ENCODE peak calls at places on chromosome 11, in ten cellular contexts. B is K562, H is adrenal gland, J is transverse colon, Q is thyroid gland, E is tibial nerve, P is sigmoid colon, V is uterus, Y is IMR-90, M is body of pancreas. A is an unnamed sample. For H3K4me1, the result is how much of the 10 kb centered on the place peaks cover.

GRCh38 chr11:28231475-28231874 is 123.3 kb downstream of the METTL15 start:
- DNase-seq in B (no peak), H (no peak), J (no peak), Q (no peak), E (no peak), P (no peak), V (no peak), Y (peak), M (no peak), A (no peak)

GRCh38 chr11:102286292-102286691 is 31.0 kb upstream of the BIRC3 start:
- DNase-seq in B (no peak), H (no peak), J (no peak), Q (no peak), E (no peak), P (no peak), V (no peak), Y (no peak), M (no peak), A (no peak)

GRCh38 chr11:118524757-118525465 is 2.4 kb upstream of the TTC36 start:
- DNase-seq in B (no peak), H (no peak), J (no peak), Q (no peak), E (no peak), P (no peak), V (no peak), Y (no peak), M (no peak), A (no peak)

GRCh38 chr11:116243975-116244374 is 528.8 kb downstream of the BUD13 start:
- DNase-seq in B (no peak), H (no peak), J (no peak), Q (no peak), E (no peak), P (no peak), V (no peak), Y (no peak), M (no peak), A (no peak)

GRCh38 chr11:82043316-82043715 is 690.3 kb downstream of the FAM181B start:
- DNase-seq in B (no peak), H (no peak), J (no peak), Q (no peak), E (no peak), P (no peak), V (no peak), Y (no peak), M (no peak), A (no peak)

GRCh38 chr11:65524747-65525658 is at the start of gene SCYL1:
- DNase-seq in B (peak), H (peak), J (peak), Q (peak), E (peak), P (peak), V (peak), Y (peak), M (peak), A (peak)

GRCh38 chr11:86972734-86973133 is 17.5 kb upstream of the FZD4 start:
- DNase-seq in B (no peak), H (no peak), J (no peak), Q (no peak), E (no peak), P (no peak), V (no peak), Y (no peak), M (no peak), A (no peak)

GRCh38 chr11:84719935-84720577 is 907.1 kb downstream of the DLG2 start:
- DNase-seq in B (no peak), H (peak), J (peak), Q (peak), E (no peak), P (no peak), V (no peak), Y (no peak), M (peak), A (no peak)

GRCh38 chr11:6319879-6320410 is 356 bp downstream of the CAVIN3 start:
- DNase-seq in B (peak), H (peak), J (peak), Q (peak), E (peak), P (peak), V (peak), Y (peak), M (peak), A (peak)

GRCh38 chr11:112776834-112777793 is 184.1 kb upstream of the NCAM1 start:
- DNase-seq in B (peak), H (no peak), J (no peak), Q (no peak), E (no peak), P (no peak), V (no peak), Y (no peak), M (no peak), A (no peak)

GRCh38 chr11:80843266-80843974 is 1402.6 kb upstream of the TENM4 start:
- DNase-seq in B (no peak), H (no peak), J (no peak), Q (no peak), E (no peak), P (no peak), V (no peak), Y (no peak), M (no peak), A (no peak)

GRCh38 chr11:72039108-72039850 is 40.6 kb downstream of the IL18BP start:
- DNase-seq in B (no peak), H (no peak), J (peak), Q (peak), E (no peak), P (no peak), V (peak), Y (peak), M (peak), A (peak)

GRCh38 chr11:128658499-128658898 is 35.4 kb upstream of the FLI1 start:
- DNase-seq in B (no peak), H (no peak), J (no peak), Q (no peak), E (no peak), P (no peak), V (no peak), Y (no peak), M (no peak), A (no peak)

GRCh38 chr11:46607516-46607915 is 9.5 kb downstream of the HARBI1 start:
- DNase-seq in B (no peak), H (no peak), J (no peak), Q (no peak), E (no peak), P (no peak), V (no peak), Y (no peak), M (no peak), A (no peak)

GRCh38 chr11:79371152-79371551 is 69.7 kb downstream of the TENM4 start:
- DNase-seq in B (no peak), H (no peak), J (no peak), Q (peak), E (no peak), P (no peak), V (no peak), Y (no peak), M (no peak), A (no peak)

GRCh38 chr11:134377876-134378275 is 34.2 kb downstream of the B3GAT1 start:
- DNase-seq in B (no peak), H (no peak), J (no peak), Q (no peak), E (no peak), P (no peak), V (no peak), Y (no peak), M (no peak), A (no peak)

GRCh38 chr11:33064033-33064825 is 24.9 kb downstream of the TCP11L1 start:
- DNase-seq in B (peak), H (no peak), J (no peak), Q (no peak), E (no peak), P (no peak), V (no peak), Y (no peak), M (no peak), A (no peak)

GRCh38 chr11:83159901-83160865 is 3.3 kb downstream of the PCF11 start:
- DNase-seq in B (no peak), H (no peak), J (peak), Q (peak), E (no peak), P (no peak), V (no peak), Y (peak), M (no peak), A (no peak)
- TF ChIP-seq POLR2A in B (peak), H (no peak), J (no peak), Q (no peak), E (no peak), P (no peak), V (no peak), Y (peak), M (no peak), A (no peak)

DNA sequence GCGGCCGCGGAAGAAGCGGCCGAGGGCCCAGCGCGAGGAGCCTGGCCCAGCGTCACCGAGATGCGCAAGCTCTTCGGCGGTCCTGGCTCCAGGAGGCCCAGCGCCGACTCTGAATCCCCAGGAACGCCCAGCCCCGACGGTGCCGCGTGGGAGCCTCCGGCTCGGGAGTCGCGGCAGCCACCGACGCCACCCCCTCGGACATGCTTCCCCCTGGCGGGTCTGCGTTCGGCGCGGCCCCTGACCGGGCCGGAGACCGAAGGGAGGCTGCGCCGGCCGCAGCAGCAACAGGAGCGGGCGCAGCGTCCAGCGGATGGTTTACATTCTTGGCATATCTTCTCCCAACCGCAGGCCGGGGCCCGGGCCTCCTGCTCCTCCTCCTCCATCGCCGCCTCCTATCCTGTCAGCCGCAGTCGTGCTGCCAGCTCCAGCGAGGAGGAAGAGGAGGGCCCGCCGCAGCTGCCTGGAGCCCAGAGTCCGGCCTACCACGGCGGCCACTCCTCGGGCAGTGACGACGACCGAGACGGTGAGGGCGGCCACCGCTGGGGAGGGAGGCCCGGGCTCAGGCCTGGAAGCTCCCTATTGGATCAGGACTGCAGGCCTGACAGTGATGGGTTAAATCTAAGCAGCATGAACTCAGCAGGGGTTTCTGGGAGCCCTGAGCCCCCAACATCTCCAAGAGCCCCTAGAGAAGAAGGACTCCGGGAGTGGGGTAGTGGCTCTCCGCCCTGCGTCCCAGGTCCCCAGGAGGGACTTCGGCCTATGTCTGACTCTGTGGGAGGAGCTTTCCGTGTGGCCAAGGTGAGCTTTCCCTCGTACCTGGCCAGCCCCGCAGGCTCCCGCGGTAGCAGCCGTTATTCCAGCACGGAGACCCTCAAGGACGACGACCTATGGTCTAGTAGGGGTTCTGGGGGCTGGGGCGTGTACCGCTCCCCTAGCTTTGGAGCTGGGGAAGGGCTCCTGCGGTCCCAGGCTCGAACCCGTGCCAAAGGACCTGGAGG is 1.2 kb downstream of the ARHGEF17 start:
- DNase-seq in B (peak), H (peak), J (peak), Q (peak), E (peak), P (peak), V (peak), Y (peak), M (peak), A (peak)
- H3K4me3 ChIP-seq in B (peak), H (peak), J (peak), Q (peak), E (peak), P (peak), V (peak), Y (peak), M (peak), A (peak)

DNA sequence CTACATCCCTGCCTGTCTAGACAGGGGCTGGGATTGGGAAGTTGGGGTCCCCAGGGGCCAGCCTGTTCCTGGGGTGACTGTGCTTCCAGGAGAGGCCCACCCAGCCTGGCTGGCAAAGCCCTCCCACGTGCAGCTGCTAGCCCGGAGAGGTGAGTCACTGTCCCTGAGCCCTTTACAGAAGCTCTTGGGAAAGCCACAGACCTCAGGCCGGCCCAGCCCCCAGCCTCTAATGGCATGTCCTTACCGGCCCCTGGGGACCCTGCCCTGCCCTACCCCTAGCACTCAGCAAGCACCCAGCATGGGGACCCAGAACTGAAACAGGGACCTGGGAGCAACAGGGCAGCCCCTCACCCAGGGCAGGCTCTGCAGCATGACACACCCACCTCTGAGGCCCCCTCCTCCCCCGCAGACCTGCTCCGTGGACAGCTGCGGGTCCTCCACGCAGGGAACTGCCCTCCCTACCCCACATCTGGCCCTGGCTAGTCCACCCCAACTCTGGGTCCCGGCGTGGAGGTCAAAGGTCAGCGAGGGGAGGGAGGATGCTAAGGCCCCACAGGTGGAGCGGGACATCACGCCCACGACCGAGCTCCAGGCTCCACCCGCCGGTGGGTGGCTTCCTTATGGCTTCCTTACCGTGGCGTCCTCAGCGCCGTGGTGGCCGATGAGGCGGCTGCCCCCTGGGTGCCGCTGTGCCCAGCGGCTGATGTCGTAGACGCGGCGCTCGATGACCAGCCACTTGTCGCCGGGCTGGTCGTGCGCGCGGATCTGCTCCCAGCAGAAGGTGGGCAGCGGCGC is 612 bp downstream of the FADS3 start:
- DNase-seq in B (peak), H (peak), J (peak), Q (peak), E (no peak), P (peak), V (peak), Y (peak), M (peak), A (peak)
- H3K4me1 ChIP-seq in B (under half), H (under half), J (under half), Q (under half), E (under half), P (under half), V (under half), Y (under half), M (under half), A (under half)

DNA sequence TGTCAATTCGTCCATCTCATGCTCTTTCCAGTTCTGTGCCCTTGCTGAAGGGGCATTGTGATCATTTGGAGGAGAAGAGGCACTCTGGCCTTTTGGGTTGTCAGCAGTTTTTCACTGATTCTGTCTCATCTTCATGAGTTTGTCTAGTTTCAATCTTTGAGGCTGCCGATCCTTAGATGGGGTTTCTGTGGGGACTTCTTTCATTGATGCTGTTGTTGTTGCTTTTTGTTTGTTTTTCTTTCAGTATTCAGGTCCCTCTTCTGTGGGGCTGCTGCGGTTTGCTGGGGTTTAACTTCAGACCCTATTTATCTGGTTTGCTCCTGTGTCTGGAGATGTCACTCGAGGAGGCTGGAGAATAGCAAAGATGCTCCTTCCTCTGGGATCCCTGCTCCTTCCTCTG is 224.3 kb downstream of the JRKL start:
- DNase-seq in B (no peak), H (no peak), J (no peak), Q (no peak), E (no peak), P (peak), V (no peak), Y (no peak), M (no peak), A (no peak)
- TF ChIP-seq POLR2A in B (no peak), H (no peak), J (no peak), Q (no peak), E (no peak), P (no peak), V (no peak), Y (no peak), M (no peak), A (no peak)